ENCODE peak calls at places on chromosomes 4 and X, in eight cellular contexts. T is stomach, L is suprapubic skin, U is HepG2, K is SK-N-SH, Y is sigmoid colon, S is upper lobe of left lung, F is H1. P is an unnamed sample.

GRCh38 chr4:185307136-185307950 is 88.4 kb downstream of the LRP2BP start:
- DNase-seq in T (no peak), L (no peak), U (no peak), K (no peak), Y (no peak), S (no peak), F (peak), P (no peak)

GRCh38 chrX:104750146-104750699 is 184.2 kb downstream of the IL1RAPL2 start:
- DNase-seq in T (no peak), L (no peak), U (no peak), K (no peak), Y (no peak), S (no peak), F (no peak), P (no peak)

GRCh38 chr4:26298198-26298950 is 22.4 kb upstream of the RBPJ start:
- DNase-seq in T (no peak), L (no peak), U (no peak), K (no peak), Y (no peak), S (no peak), F (no peak), P (no peak)

GRCh38 chrX:42818151-42818921 is 40.4 kb upstream of the PPP1R2C start:
- DNase-seq in T (no peak), L (no peak), U (no peak), K (no peak), Y (no peak), S (no peak), F (no peak), P (no peak)

GRCh38 chr4:35725131-35725530 is 519.2 kb downstream of the ARAP2 start:
- DNase-seq in T (no peak), L (no peak), U (peak), K (peak), Y (no peak), S (no peak), F (peak), P (no peak)

GRCh38 chr4:121011138-121011537 is 61.2 kb downstream of the NDNF start:
- DNase-seq in T (no peak), L (no peak), U (no peak), K (no peak), Y (no peak), S (no peak), F (peak), P (no peak)

GRCh38 chrX:155871934-155872333 is 9.2 kb upstream of the VAMP7 start:
- DNase-seq in T (no peak), L (no peak), U (no peak), K (no peak), Y (no peak), S (no peak), F (no peak), P (no peak)

GRCh38 chr4:122576261-122577188 is 44.3 kb downstream of the IL21 start:
- DNase-seq in T (no peak), L (no peak), U (peak), K (peak), Y (no peak), S (no peak), F (no peak), P (no peak)

GRCh38 chr4:168666531-168666930 is 169.7 kb downstream of the PALLD start:
- DNase-seq in T (no peak), L (no peak), U (no peak), K (no peak), Y (no peak), S (no peak), F (no peak), P (no peak)

GRCh38 chr4:85019411-85019810 is 52.9 kb upstream of the WDFY3 start:
- DNase-seq in T (no peak), L (no peak), U (no peak), K (no peak), Y (no peak), S (no peak), F (no peak), P (no peak)

GRCh38 chr4:79864470-79865190 is 208.4 kb downstream of the ANTXR2 start:
- DNase-seq in T (no peak), L (no peak), U (no peak), K (no peak), Y (no peak), S (no peak), F (no peak), P (no peak)

GRCh38 chrX:10618911-10619310 is 1.5 kb downstream of the MID1 start:
- DNase-seq in T (no peak), L (no peak), U (no peak), K (no peak), Y (no peak), S (no peak), F (no peak), P (no peak)
- H3K4me3 ChIP-seq in T (peak), L (peak), U (no peak), K (peak), Y (peak), S (peak), F (peak), P (peak)

GRCh38 chrX:48972214-48973164 is 845 bp upstream of the KCND1 start:
- DNase-seq in T (peak), L (no peak), U (peak), K (peak), Y (no peak), S (peak), F (no peak), P (no peak)
- TF ChIP-seq EP300 in T (no peak), L (no peak), U (no peak), K (no peak), Y (no peak), S (no peak), F (no peak), P (no peak)

DNA sequence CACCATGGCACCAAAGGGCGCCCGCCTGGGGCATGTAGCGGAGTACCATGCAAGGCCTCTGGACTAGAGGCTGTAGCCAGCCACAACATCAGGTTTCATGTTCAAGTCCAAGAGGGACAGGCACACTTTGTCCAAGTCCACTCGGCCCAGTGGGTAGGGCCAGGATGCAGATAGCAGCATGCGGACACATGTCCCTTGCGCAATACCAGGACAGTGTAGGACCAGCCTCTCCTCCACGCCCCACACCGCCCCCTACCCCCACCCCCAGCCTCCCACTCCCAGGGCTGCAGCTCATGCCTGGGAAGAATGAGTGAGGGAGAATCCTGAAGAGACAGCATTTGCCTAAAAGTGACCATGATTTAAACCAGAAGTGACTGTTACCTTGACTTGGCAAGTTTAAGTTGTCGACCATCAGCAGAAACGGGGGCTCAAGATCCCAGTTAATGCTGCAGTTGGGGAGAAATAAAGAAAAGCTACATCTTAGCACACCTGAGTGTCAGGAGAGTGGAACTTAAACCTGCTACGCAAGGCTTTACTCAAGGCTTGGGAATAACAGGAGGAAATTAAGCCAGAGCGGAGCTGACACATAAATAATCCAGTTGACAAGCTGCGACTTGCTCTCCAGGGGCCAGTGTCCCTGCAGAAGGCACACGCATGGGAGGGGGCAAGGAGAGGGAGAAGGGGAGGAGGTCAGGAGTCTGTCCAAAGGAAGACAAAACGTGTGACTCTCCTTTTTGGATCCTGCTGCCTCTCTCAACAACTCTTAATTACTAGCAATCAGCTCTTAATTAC is 221.7 kb downstream of the BCOR start:
- DNase-seq in T (no peak), L (no peak), U (no peak), K (no peak), Y (no peak), S (no peak), F (no peak), P (no peak)
- TF ChIP-seq POLR2AphosphoS5 in T (no peak), L (no peak), U (no peak), K (no peak), Y (no peak), S (no peak), F (no peak), P (no peak)

DNA sequence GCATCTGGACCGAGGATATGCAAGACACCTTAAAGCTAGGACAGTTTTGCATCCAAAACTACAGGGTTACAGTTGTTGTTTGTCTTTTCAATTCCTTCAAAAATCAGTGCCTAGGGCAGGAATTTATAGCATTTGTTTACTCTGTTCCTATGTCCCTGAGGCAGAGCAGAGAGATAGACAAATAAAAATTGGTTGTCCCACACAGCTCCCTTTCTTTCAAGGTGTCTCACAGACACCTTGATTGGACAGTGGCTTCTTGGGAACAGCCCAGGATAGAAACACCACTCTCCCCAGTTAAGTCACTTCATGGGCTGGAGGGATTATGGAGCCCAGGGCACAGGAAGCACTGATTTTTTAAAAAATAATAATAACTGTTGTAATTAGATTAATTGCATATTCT is 8.0 kb downstream of the MAGEB17 start:
- DNase-seq in T (no peak), L (no peak), U (no peak), K (no peak), Y (no peak), S (no peak), F (no peak), P (no peak)
- H3K4me3 ChIP-seq in T (no peak), L (no peak), U (no peak), K (no peak), Y (no peak), S (no peak), F (no peak), P (no peak)

GRCh38 chrX:129318375-129318774 is 204.9 kb downstream of the SMARCA1 start:
- DNase-seq in T (no peak), L (no peak), U (peak), K (peak), Y (no peak), S (no peak), F (no peak), P (no peak)
- TF ChIP-seq EP300 in T (no peak), L (no peak), U (no peak), K (no peak), Y (no peak), S (no peak), F (no peak), P (no peak)

GRCh38 chr4:8230033-8230432 is 30.9 kb downstream of the SH3TC1 start:
- DNase-seq in T (no peak), L (no peak), U (no peak), K (no peak), Y (no peak), S (no peak), F (no peak), P (no peak)

GRCh38 chr4:8227201-8227770 is 28.2 kb downstream of the SH3TC1 start:
- DNase-seq in T (no peak), L (no peak), U (no peak), K (no peak), Y (no peak), S (no peak), F (no peak), P (no peak)

GRCh38 chr4:8229341-8229975 is 30.4 kb downstream of the SH3TC1 start:
- DNase-seq in T (no peak), L (no peak), U (no peak), K (no peak), Y (no peak), S (no peak), F (no peak), P (no peak)

GRCh38 chr4:8227771-8228318 is 28.8 kb downstream of the SH3TC1 start:
- DNase-seq in T (no peak), L (no peak), U (no peak), K (no peak), Y (no peak), S (no peak), F (no peak), P (no peak)

DNA sequence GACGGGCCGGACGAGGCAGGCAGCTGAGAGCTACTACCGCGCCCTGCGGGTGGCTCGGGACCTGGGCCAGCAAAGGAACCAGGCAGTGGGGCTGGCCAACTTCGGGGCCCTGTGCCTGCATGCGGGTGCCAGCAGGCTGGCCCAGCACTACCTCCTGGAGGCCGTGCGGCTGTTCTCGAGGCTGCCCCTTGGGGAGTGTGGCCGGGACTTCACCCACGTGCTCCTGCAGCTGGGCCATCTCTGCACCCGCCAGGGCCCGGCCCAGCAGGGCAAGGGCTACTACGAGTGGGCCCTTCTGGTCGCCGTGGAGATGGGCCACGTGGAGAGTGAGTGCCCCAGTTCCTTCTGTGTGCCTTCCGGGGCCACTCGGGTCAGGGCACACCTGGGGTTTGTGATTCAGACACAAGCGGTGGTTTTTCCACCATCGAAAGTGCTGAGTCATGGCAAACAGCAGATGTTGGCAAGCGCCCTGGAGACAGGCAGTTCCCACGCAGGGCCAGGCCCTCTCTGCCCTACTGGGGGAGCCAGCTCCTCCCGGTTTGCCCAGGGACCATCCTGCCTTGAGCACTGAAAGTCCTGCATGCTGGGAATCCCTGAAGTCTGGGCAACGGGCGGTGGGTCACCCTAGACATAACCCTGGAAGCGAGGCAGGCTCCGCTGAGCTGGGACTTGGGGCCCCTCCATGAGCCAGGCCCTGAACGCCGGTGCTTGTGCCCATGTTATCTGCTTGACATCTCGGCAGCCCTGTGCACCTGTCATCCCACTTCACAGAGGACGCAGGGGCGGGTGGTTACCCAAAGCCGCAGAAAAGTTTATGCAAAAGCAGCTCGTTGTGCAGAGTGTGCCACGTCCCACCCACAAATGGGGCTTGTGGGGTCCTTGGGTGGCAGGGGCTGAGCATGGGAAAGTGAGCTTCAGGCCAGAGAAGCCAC is 29.5 kb downstream of the SH3TC1 start:
- DNase-seq in T (peak), L (no peak), U (no peak), K (no peak), Y (peak), S (peak), F (no peak), P (no peak)
- TF ChIP-seq POLR2AphosphoS5 in T (peak), L (no peak), U (no peak), K (no peak), Y (peak), S (peak), F (no peak), P (no peak)

DNA sequence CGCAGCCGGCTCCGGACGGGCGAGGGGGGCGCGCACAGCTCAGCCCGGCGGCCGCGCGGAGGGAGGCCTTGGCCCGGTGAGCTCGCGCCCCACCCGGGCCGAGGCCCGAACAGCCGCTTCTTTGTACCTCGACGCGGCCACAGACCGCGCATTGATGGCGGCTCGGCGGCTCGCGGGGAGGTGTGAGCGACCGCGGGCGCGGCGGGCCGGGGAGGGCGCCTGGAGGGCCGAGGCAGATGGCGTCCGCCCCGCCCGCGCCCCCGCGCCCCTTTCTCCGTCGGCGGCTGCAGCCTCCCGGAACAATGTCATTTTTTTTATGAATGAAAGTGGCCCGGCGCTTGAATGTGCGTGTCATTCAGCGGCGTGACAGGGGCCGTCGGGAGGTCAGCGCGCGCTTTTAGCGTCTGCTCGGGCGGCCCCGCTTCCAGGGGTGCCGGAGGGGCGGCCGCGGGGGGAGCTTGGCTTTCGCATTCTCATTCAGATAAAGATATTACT is 1.8 kb downstream of the FGFR3 start:
- DNase-seq in T (no peak), L (no peak), U (no peak), K (peak), Y (no peak), S (no peak), F (no peak), P (no peak)
- H3K4me3 ChIP-seq in T (peak), L (peak), U (peak), K (no peak), Y (peak), S (peak), F (peak), P (peak)

DNA sequence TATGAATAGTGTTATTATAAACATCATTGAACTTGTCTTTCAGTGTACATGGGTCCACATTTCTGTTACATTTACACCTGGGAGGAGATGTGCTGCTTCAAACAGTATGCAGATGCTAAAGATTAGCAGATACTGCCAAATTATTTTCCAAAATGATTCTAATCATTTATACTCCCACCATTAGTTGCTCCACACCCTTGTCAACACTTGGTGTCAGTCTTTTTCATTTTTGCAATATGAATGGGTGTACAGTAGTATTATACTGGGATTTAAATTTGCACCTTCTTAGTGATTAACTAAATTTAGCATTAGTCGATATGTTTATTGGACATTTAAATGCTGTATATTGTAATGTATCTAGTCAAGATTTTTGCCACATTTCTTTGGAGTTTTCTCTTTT is 131.6 kb upstream of the GRID2 start:
- DNase-seq in T (no peak), L (no peak), U (no peak), K (no peak), Y (no peak), S (no peak), F (no peak), P (no peak)
- TF ChIP-seq EP300 in T (no peak), L (no peak), U (no peak), K (no peak), Y (no peak), S (no peak), F (no peak), P (no peak)

GRCh38 chr4:158896459-158897238 is 127.8 kb downstream of the FNIP2 start:
- DNase-seq in T (no peak), L (no peak), U (no peak), K (no peak), Y (no peak), S (no peak), F (no peak), P (no peak)

GRCh38 chr4:158894826-158895225 is 126.0 kb downstream of the FNIP2 start:
- DNase-seq in T (no peak), L (no peak), U (no peak), K (no peak), Y (no peak), S (no peak), F (no peak), P (no peak)

GRCh38 chr4:158890294-158890693 is 121.5 kb downstream of the FNIP2 start:
- DNase-seq in T (no peak), L (no peak), U (no peak), K (no peak), Y (no peak), S (no peak), F (no peak), P (no peak)

GRCh38 chr4:158891256-158891655 is 122.4 kb downstream of the FNIP2 start:
- DNase-seq in T (no peak), L (no peak), U (peak), K (no peak), Y (no peak), S (no peak), F (no peak), P (no peak)

GRCh38 chr4:158895797-158896442 is 127.1 kb downstream of the FNIP2 start:
- DNase-seq in T (peak), L (no peak), U (no peak), K (no peak), Y (no peak), S (peak), F (no peak), P (no peak)
- TF ChIP-seq POLR2AphosphoS5 in T (no peak), L (no peak), U (no peak), K (no peak), Y (no peak), S (no peak), F (no peak), P (no peak)

DNA sequence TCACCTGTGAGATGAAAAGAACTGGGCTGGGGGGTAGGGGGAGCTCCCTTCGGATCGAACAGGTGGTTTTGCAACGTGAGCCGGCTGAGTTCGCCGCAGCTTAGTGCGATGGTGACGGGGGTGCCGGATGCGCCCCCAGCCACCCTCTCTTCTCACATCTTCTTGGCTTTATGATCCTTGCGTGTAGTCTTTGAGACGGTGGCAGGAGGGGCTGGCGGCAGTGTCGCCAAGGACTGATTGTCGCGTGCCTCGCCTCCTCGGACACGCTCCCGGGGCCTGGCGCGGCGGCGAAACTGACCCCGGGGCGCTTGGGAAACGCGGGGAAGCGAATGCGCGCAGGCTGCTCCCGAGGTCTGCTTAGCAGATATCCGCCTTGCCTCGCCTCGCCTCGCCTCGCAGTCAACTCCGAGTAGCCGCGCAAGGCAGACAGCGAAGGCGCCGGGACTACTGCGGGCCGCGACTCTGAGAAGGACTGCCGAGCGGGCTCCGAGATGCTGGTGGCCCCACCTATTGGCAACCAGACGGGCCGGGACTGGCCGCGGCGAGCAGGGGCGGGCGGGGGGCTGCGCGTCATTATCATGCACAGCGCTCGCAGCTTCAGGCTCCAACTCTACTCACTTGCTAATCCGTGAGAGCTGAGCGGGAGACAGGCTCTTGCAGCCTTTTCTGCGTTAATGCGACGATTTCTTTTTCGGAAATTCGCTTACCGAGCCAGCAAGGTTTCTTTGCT is 1.5 kb downstream of the GRID2 start:
- DNase-seq in T (peak), L (no peak), U (no peak), K (peak), Y (no peak), S (peak), F (peak), P (peak)
- H3K4me3 ChIP-seq in T (peak), L (peak), U (no peak), K (peak), Y (peak), S (peak), F (peak), P (peak)